ENCODE peak calls at places on chromosomes 13 and 19, in ten cellular contexts. C, P, N, X, O, K, R, I, M and F are unnamed samples.

GRCh38 chr19:48629297-48629598 is 7.9 kb downstream of the DBP start:
- DNase-seq in C (no peak), P (no peak), N (no peak), X (no peak), O (no peak), K (no peak), R (no peak), I (no peak), M (no peak), F (no peak)

GRCh38 chr19:17421942-17422341 is 2.1 kb downstream of the MVB12A start:
- DNase-seq in C (no peak), P (no peak), N (no peak), X (no peak), O (no peak), K (no peak), R (no peak), I (no peak), M (no peak), F (no peak)

GRCh38 chr13:99371956-99372355 is 64.8 kb upstream of the GPR183 start:
- DNase-seq in C (no peak), P (no peak), N (no peak), X (no peak), O (peak; percentile 74), K (no peak), R (peak; percentile 54), I (no peak), M (no peak), F (peak; percentile 66)

GRCh38 chr19:51259348-51260245 is 8.7 kb downstream of the SIGLECL1 start:
- DNase-seq in C (peak; percentile 17), P (peak; percentile 41), N (no peak), X (peak; percentile 69), O (peak; percentile 47), K (peak; percentile 27), R (peak; percentile 67), I (no peak), M (no peak), F (peak; percentile 70)

GRCh38 chr19:7360393-7360984 is 11.8 kb downstream of the ARHGEF18 start:
- DNase-seq in C (no peak), P (no peak), N (no peak), X (no peak), O (no peak), K (no peak), R (no peak), I (peak; percentile 10), M (no peak), F (no peak)

GRCh38 chr13:48156466-48156865 is 61.6 kb upstream of the MED4 start:
- DNase-seq in C (peak; percentile 69), P (peak; percentile 13), N (no peak), X (peak; percentile 19), O (peak; percentile 84), K (no peak), R (no peak), I (no peak), M (no peak), F (peak; percentile 91)

GRCh38 chr13:21637296-21637695 is 33.3 kb upstream of the MICU2 start:
- DNase-seq in C (peak; percentile 98), P (peak; percentile 94), N (peak; percentile 95), X (no peak), O (peak; percentile 89), K (no peak), R (peak; percentile 55), I (peak; percentile 68), M (no peak), F (peak; percentile 44)

GRCh38 chr13:49756263-49756662 is 36.2 kb downstream of the KPNA3 start:
- DNase-seq in C (no peak), P (no peak), N (no peak), X (no peak), O (no peak), K (no peak), R (no peak), I (no peak), M (no peak), F (no peak)

GRCh38 chr13:52010890-52011689 is at the start of gene ATP7B:
- DNase-seq in C (no peak), P (no peak), N (no peak), X (peak; percentile 55), O (peak; percentile 59), K (peak; percentile 52), R (peak; percentile 60), I (no peak), M (no peak), F (peak; percentile 39)

GRCh38 chr19:30909216-30909615 is 440.0 kb downstream of the TSHZ3 start:
- DNase-seq in C (no peak), P (no peak), N (no peak), X (no peak), O (no peak), K (no peak), R (no peak), I (no peak), M (no peak), F (no peak)

GRCh38 chr13:39047560-39047959 is 9.3 kb downstream of the NHLRC3 start:
- DNase-seq in C (peak; percentile 50), P (no peak), N (no peak), X (no peak), O (no peak), K (no peak), R (no peak), I (no peak), M (no peak), F (no peak)

GRCh38 chr19:58181902-58182576 is 822 bp upstream of the ZNF274 start:
- DNase-seq in C (peak; percentile 20), P (no peak), N (no peak), X (peak; percentile 36), O (peak; percentile 66), K (peak; percentile 55), R (peak; percentile 65), I (no peak), M (no peak), F (peak; percentile 87)

GRCh38 chr13:29884671-29885424 is 34.4 kb upstream of the UBL3 start:
- DNase-seq in C (no peak), P (no peak), N (no peak), X (no peak), O (no peak), K (no peak), R (no peak), I (peak; percentile 58), M (no peak), F (no peak)

GRCh38 chr13:29548722-29549446 is 46.6 kb downstream of the SLC7A1 start:
- DNase-seq in C (no peak), P (no peak), N (no peak), X (no peak), O (no peak), K (peak; percentile 30), R (no peak), I (peak; percentile 95), M (no peak), F (no peak)

GRCh38 chr13:95893861-95894260 is 159.3 kb downstream of the UGGT2 start:
- DNase-seq in C (no peak), P (no peak), N (no peak), X (no peak), O (no peak), K (peak; percentile 1), R (no peak), I (no peak), M (no peak), F (no peak)

GRCh38 chr13:64749301-64749700 is 2480.8 kb downstream of the PCDH9 start:
- DNase-seq in C (no peak), P (no peak), N (no peak), X (no peak), O (no peak), K (no peak), R (no peak), I (no peak), M (no peak), F (no peak)

GRCh38 chr13:68234278-68234677 is 1004.1 kb upstream of the PCDH9 start:
- DNase-seq in C (peak; percentile 5), P (no peak), N (no peak), X (no peak), O (no peak), K (peak; percentile 5), R (no peak), I (peak; percentile 17), M (no peak), F (no peak)
- TF ChIP-seq CTCF in C (peak; percentile 5), P (no peak), N (peak; percentile 25), X (no peak), O (no peak), K (no peak), R (no peak), I (no peak), M (no peak), F (no peak)

GRCh38 chr19:518292-519231 is 11.3 kb downstream of the TPGS1 start:
- DNase-seq in C (no peak), P (no peak), N (no peak), X (peak; percentile 72), O (no peak), K (peak; percentile 59), R (no peak), I (no peak), M (no peak), F (peak; percentile 72)
- TF ChIP-seq CTCF in C (peak; percentile 21), P (no peak), N (peak; percentile 29), X (no peak), O (peak; percentile 18), K (no peak), R (no peak), I (no peak), M (no peak), F (peak; percentile 23)

GRCh38 chr19:3083964-3084363 is 10.2 kb upstream of the GNA11 start:
- DNase-seq in C (no peak), P (no peak), N (no peak), X (no peak), O (no peak), K (no peak), R (no peak), I (no peak), M (no peak), F (no peak)
- TF ChIP-seq CTCF in C (no peak), P (no peak), N (no peak), X (no peak), O (no peak), K (no peak), R (no peak), I (no peak), M (no peak), F (no peak)

GRCh38 chr13:90880790-90881189 is 466.7 kb upstream of the MIR17HG start:
- DNase-seq in C (no peak), P (no peak), N (no peak), X (no peak), O (no peak), K (no peak), R (no peak), I (no peak), M (no peak), F (no peak)

GRCh38 chr13:90884066-90884465 is 463.4 kb upstream of the MIR17HG start:
- DNase-seq in C (no peak), P (no peak), N (no peak), X (no peak), O (no peak), K (no peak), R (no peak), I (no peak), M (no peak), F (no peak)

GRCh38 chr13:90882551-90882950 is 464.9 kb upstream of the MIR17HG start:
- DNase-seq in C (no peak), P (no peak), N (no peak), X (no peak), O (no peak), K (no peak), R (no peak), I (no peak), M (no peak), F (no peak)

DNA sequence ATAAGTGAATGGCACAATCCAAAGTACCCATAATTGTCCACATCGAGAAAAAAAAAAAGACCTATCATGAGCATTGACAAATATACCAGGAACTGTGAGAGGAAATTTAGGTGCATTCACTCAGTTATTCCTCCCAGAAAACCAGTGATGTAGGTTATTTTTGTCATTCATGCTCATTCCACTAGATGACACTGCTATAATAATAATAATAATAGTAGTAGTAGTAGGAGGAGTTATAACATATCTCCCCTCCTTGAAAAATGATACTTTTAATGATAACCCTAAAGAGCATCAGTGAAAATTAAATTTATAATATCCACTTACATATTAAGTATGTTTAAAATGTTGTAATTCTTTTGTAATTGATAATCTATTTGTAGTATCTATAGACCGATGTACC is 463.9 kb upstream of the MIR17HG start:
- DNase-seq in C (no peak), P (no peak), N (no peak), X (no peak), O (no peak), K (no peak), R (no peak), I (no peak), M (no peak), F (no peak)
- TF ChIP-seq CTCF in C (peak; percentile 18), P (no peak), N (no peak), X (no peak), O (no peak), K (no peak), R (no peak), I (no peak), M (no peak), F (no peak)